ENCODE peak calls at places on chromosome 20, in six cellular contexts. U is AML-193, K is GM18507, X is cardiac fibroblast, V is lung, Z is endothelial cell. T is an unnamed sample.

GRCh38 chr20:14259691-14260090 is 77.7 kb downstream of the FLRT3 start:
- DNase-seq in U (no peak), K (no peak), X (no peak), V (no peak), Z (no peak), T (peak)

GRCh38 chr20:11130554-11131166 is 456.9 kb upstream of the JAG1 start:
- DNase-seq in U (no peak), K (no peak), X (no peak), V (no peak), Z (no peak), T (no peak)

GRCh38 chr20:58374906-58375760 is 13.9 kb upstream of the VAPB start:
- DNase-seq in U (no peak), K (no peak), X (peak), V (no peak), Z (peak), T (peak)

GRCh38 chr20:5401277-5401676 is 84.5 kb upstream of the PROKR2 start:
- DNase-seq in U (no peak), K (no peak), X (no peak), V (no peak), Z (no peak), T (no peak)

GRCh38 chr20:39631557-39631956 is 669.4 kb downstream of the DHX35 start:
- DNase-seq in U (no peak), K (no peak), X (no peak), V (no peak), Z (no peak), T (peak)

GRCh38 chr20:47440857-47441773 is 60.6 kb upstream of the NCOA3 start:
- DNase-seq in U (no peak), K (no peak), X (peak), V (no peak), Z (no peak), T (peak)

GRCh38 chr20:35463455-35464300 is 8.3 kb downstream of the CEP250 start:
- DNase-seq in U (peak), K (no peak), X (peak), V (peak), Z (peak), T (peak)

GRCh38 chr20:54219751-54220426 is 12.0 kb downstream of the PFDN4 start:
- DNase-seq in U (no peak), K (no peak), X (peak), V (no peak), Z (no peak), T (peak)

T was measured in AG10803.